ENCODE peak calls at places on chromosomes 16 and 17, in six cellular contexts. J is ascending aorta, P is spleen, S is IMR-90, W is lower lobe of right lung, C is neural progenitor cell. I is an unnamed sample. For H3K4me1, the result is how much of the 10 kb centered on the place peaks cover.

GRCh38 chr16:68923116-68923515 is 79.8 kb downstream of the TANGO6 start:
- DNase-seq in J (no peak), C (no peak), S (no peak), P (no peak), W (no peak), I (no peak)

GRCh38 chr16:81558444-81559175 is 114.0 kb downstream of the CMIP start:
- DNase-seq in S (no peak), J (no peak), C (peak), W (peak), P (no peak), I (peak)

GRCh38 chr16:3655030-3655790 is 719 bp downstream of the DNASE1 start:
- DNase-seq in C (no peak), P (peak), J (no peak), W (peak), S (no peak), I (no peak)

GRCh38 chr16:4613636-4614570 is 785 bp downstream of the UBALD1 start:
- DNase-seq in P (peak), J (no peak), C (peak), W (peak), S (peak), I (no peak)

GRCh38 chr17:31074772-31075538 is 19.8 kb upstream of the NF1 start:
- DNase-seq in P (no peak), C (peak), W (no peak), J (no peak), S (peak), I (no peak)

GRCh38 chr17:31663576-31663975 is 195.5 kb downstream of the COPRS start:
- DNase-seq in J (no peak), C (no peak), P (no peak), W (no peak), S (peak), I (no peak)

GRCh38 chr17:80387071-80387470 is 27.9 kb upstream of the ENDOV start:
- DNase-seq in S (no peak), J (no peak), W (no peak), P (no peak), C (no peak), I (no peak)

GRCh38 chr16:67177743-67178699 is 5.7 kb downstream of the MATCAP1 start:
- DNase-seq in P (peak), S (peak), C (peak), W (peak), J (no peak), I (peak)

GRCh38 chr17:41103896-41104295 is 1.3 kb upstream of the KRTAP4-9 start:
- DNase-seq in S (peak), J (no peak), W (no peak), C (no peak), P (no peak), I (no peak)

GRCh38 chr17:41100081-41100480 is 1.9 kb downstream of the KRTAP4-16 start:
- DNase-seq in J (no peak), W (no peak), S (no peak), P (no peak), C (no peak), I (no peak)

GRCh38 chr17:41101586-41102259 is at the start of gene KRTAP4-16:
- DNase-seq in W (no peak), S (no peak), C (peak), P (peak), J (no peak), I (no peak)

GRCh38 chr17:41098042-41098441 is at the start of gene KRTAP4-8:
- DNase-seq in W (no peak), S (no peak), C (no peak), J (no peak), P (no peak), I (no peak)

DNA sequence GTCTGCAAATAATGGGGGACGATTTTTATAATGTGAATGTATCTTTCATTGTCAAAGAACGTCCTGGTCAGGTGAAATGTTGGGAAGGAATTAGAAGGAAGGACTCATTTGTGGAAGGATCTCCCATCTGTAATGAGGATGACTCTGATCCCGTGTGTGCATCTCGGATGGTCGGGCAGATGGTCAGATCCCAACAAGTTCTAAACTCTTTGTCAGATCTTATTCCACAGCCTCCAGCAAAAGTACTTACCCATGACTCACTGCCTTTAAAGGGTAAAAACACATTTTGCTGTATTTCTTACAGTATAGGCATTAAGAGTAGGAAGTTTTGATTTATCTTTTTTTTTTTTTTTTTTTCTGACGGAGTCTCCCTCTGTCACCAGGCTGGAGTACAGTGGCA is 534 bp upstream of the KRTAP4-8 start:
- DNase-seq in P (no peak), W (no peak), J (no peak), C (no peak), S (peak), I (no peak)
- TF ChIP-seq CTCF in P (no peak), W (no peak), J (no peak), C (no peak), S (no peak), I (no peak)

GRCh38 chr16:55559933-55560516 is 6.5 kb upstream of the CAPNS2 start:
- DNase-seq in P (no peak), S (no peak), W (no peak), J (no peak), C (no peak), I (no peak)

GRCh38 chr16:55563797-55564196 is 2.7 kb upstream of the CAPNS2 start:
- DNase-seq in C (no peak), W (no peak), J (no peak), P (no peak), S (no peak), I (no peak)

GRCh38 chr16:55561319-55561848 is 5.1 kb upstream of the CAPNS2 start:
- DNase-seq in W (no peak), S (no peak), J (no peak), P (no peak), C (no peak), I (no peak)

GRCh38 chr16:55566432-55567175 is at the start of gene CAPNS2:
- DNase-seq in P (no peak), C (no peak), S (no peak), J (no peak), W (peak), I (no peak)

GRCh38 chr16:55562936-55563335 is 3.5 kb upstream of the CAPNS2 start:
- DNase-seq in J (no peak), S (peak), C (no peak), W (no peak), P (no peak), I (no peak)
- H3K4me1 ChIP-seq in J (under half), S (under half), C (under half), W (under half), P (under half), I (under half)

DNA sequence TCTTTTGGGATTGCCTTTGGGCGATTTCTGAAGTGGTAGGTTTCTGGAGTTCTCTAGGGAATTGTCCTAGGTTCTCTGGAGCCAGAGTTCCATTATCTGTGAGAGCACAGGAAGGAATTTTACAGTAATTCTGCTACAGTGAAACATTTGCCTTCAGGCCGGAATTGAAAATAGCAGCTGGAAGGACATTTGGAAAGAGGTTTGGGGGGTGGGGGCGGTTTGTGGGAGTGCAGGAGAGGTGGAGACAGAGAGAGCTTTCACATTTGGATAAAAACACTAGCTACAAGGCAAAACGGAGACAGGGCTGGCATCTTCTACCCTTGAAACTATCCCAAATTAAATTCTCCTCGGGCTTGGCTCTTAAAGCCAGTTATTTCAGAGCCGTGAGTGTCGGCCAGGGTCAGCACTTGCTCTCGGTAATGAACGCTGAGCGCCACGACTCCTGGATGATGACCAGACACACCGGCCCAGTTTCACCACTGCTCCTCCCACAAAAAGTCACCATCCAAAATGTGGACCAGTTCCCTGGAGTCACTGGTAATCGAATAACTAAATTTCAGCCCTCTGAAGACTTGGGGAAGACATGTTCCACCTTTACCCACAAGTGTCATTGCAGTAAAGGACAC is 67.7 kb upstream of the TANC2 start:
- DNase-seq in S (no peak), C (no peak), W (no peak), J (no peak), P (no peak), I (no peak)
- TF ChIP-seq CTCF in S (no peak), C (no peak), W (no peak), J (no peak), P (no peak), I (no peak)

DNA sequence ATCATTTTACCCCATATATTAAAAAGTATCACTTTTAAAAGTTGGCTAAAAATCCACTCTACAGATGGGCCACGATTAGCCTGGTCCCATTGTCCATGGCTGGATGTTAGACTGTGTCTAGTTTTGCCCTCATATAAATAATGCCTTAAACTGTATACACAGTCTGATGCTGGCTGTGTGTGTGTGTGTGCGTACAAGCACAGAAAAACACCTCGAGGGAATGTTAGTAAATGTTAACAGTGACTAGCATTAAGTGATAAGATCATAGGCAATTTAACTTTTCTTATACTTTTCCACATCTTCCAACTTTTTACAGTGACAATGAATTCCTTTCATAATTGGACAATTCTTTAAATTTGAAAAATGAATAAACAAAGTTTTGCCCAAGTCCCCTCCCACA is 8.2 kb downstream of the NOS2 start:
- DNase-seq in P (no peak), J (no peak), W (no peak), C (no peak), S (no peak), I (no peak)
- H3K4me1 ChIP-seq in P (under half), J (under half), W (under half), C (under half), S (under half), I (under half)

GRCh38 chr17:13044713-13045112 is 26.9 kb upstream of the ELAC2 start:
- DNase-seq in J (no peak), S (no peak), W (no peak), P (no peak), C (no peak), I (no peak)

GRCh38 chr17:13036776-13037175 is 18.9 kb upstream of the ELAC2 start:
- DNase-seq in S (peak), P (no peak), C (no peak), J (no peak), W (no peak), I (no peak)

DNA sequence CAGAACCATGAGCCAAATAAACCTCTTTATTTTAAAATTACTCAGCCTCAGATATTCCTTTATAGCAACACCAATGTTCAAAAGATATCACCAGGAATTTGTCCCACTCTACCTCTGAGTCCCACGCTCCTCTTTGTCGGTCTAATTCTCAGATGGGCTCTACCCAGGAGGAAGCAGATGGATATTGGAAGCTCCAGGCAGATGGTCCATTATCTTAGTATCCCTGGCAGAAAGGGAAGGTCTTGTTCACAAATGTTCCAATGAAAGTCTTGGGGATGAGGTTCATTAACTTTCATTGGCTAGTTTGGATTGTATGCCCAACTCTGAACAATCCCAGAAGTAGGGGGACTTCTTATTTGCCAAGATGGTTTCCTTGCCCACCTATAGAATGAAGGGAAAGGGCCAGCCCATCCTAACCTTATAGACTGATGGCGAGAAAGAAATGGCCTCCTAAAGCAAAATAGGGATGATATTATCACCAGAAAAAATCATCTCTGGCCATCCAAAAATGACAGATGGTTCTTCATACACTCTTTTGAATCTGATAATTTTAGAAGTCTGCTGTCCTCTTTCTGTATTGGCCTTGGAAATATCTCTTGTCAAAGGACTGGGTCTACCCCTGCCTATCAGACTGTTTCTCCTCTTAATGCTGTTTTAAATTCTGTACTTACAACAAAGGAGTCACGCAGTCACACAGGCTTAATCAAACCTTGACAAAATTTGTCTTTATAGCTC is 21.3 kb upstream of the ELAC2 start:
- DNase-seq in C (no peak), W (no peak), J (no peak), S (no peak), P (no peak), I (no peak)
- TF ChIP-seq CTCF in C (no peak), W (no peak), J (no peak), S (no peak), P (no peak), I (no peak)

GRCh38 chr17:40452921-40453378 is 9.7 kb downstream of the IGFBP4 start:
- DNase-seq in J (no peak), S (peak), C (no peak), W (no peak), P (no peak), I (no peak)
- H3K4me1 ChIP-seq in J (under half), S (half or more), C (under half), W (half or more), P (half or more), I (under half)

DNA sequence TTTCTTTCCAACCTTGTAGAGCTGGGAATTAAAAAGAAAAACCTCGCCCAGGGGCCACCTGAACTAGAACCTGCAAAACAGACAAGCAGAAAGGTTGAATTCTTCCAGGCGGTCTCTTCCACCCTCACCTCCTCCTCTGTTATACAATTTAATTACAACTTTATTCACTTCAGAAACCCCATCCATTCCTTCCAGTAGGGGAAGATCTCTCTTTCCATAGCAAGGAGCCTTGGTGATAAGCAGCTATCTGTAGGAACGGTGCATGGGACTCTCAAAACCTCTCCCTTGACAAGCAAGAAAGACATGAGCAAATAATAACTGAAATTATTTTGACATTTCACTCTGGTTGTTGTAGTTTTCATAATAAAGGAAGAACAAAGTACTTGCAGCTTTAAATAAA is 176.0 kb downstream of the RBFOX1 start:
- DNase-seq in S (no peak), W (no peak), J (no peak), C (no peak), P (no peak), I (no peak)
- TF ChIP-seq CTCF in S (no peak), W (no peak), J (no peak), C (peak), P (no peak), I (no peak)

GRCh38 chr16:15529673-15530072 is 95.3 kb downstream of the BMERB1 start:
- DNase-seq in W (no peak), J (no peak), S (no peak), C (no peak), P (no peak), I (no peak)

GRCh38 chr16:15535772-15536171 is 101.4 kb downstream of the BMERB1 start:
- DNase-seq in S (no peak), J (no peak), W (no peak), P (no peak), C (no peak), I (no peak)

GRCh38 chr16:15533386-15533785 is 99.0 kb downstream of the BMERB1 start:
- DNase-seq in J (no peak), C (no peak), S (no peak), W (no peak), P (no peak), I (no peak)

GRCh38 chr16:15530085-15530484 is 95.7 kb downstream of the BMERB1 start:
- DNase-seq in C (no peak), P (no peak), S (no peak), W (no peak), J (no peak), I (no peak)

DNA sequence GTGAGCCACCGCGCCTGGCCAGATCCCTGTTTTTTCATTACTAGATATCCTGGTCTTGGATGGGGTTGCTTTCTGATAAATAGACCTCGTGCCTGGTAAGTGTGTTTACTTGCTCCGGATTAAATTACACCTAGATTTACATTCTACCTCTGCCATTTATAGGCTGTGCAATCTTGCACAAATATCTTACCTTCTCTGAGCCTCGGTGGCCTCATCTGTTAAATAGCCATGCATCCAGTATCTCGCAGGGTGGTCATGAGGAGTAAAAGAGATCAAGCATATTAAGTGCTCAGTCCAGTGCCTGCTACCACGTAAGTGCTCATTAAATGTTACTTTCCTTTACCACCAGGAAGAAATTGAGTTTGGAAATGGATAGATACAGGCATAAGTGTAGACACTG is 98.4 kb downstream of the BMERB1 start:
- DNase-seq in S (no peak), J (no peak), C (no peak), W (no peak), P (no peak), I (no peak)
- H3K4me1 ChIP-seq in S (under half), J (under half), C (under half), W (under half), P (under half), I (under half)